ENCODE peak calls at places on chromosomes 6 and 20, in five cellular contexts. One of them, this sample, is unnamed.

GRCh38 chr20:3732327-3733118 is at the start of gene HSPA12B:
- DNase-seq in HepG2: no peak
- DNase-seq in H1: peak
- DNase-seq in A549: no peak
- DNase-seq in esophagus muscularis mucosa: no peak
- DNase-seq in this sample: no peak

GRCh38 chr20:52493177-52493711 is 301.7 kb upstream of the ZFP64 start:
- DNase-seq in HepG2: no peak
- DNase-seq in H1: no peak
- DNase-seq in A549: no peak
- DNase-seq in esophagus muscularis mucosa: no peak
- DNase-seq in this sample: no peak

GRCh38 chr6:69866351-69867074 is at the start of gene COL19A1:
- DNase-seq in HepG2: no peak
- DNase-seq in H1: peak
- DNase-seq in A549: no peak
- DNase-seq in esophagus muscularis mucosa: no peak
- DNase-seq in this sample: no peak

GRCh38 chr6:32849126-32849525 is 4.4 kb downstream of the TAP1 start:
- DNase-seq in HepG2: no peak
- DNase-seq in H1: no peak
- DNase-seq in A549: no peak
- DNase-seq in esophagus muscularis mucosa: peak
- DNase-seq in this sample: no peak

GRCh38 chr20:63361507-63362425 is 617 bp upstream of the CHRNA4 start:
- DNase-seq in HepG2: no peak
- DNase-seq in H1: peak
- DNase-seq in A549: no peak
- DNase-seq in esophagus muscularis mucosa: no peak
- DNase-seq in this sample: no peak

GRCh38 chr20:62791301-62792181 is 4.7 kb upstream of the MRGBP start:
- DNase-seq in HepG2: peak
- DNase-seq in H1: peak
- DNase-seq in A549: peak
- DNase-seq in esophagus muscularis mucosa: no peak
- DNase-seq in this sample: peak

GRCh38 chr20:11652128-11652527 is 265.6 kb upstream of the BTBD3 start:
- DNase-seq in HepG2: no peak
- DNase-seq in H1: no peak
- DNase-seq in A549: no peak
- DNase-seq in esophagus muscularis mucosa: no peak
- DNase-seq in this sample: no peak

GRCh38 chr6:26126394-26127221 is 39.4 kb downstream of the HFE start:
- DNase-seq in HepG2: no peak
- DNase-seq in H1: no peak
- DNase-seq in A549: no peak
- DNase-seq in esophagus muscularis mucosa: no peak
- DNase-seq in this sample: no peak

GRCh38 chr20:9139106-9139808 is 70.4 kb downstream of the PLCB4 start:
- DNase-seq in HepG2: no peak
- DNase-seq in H1: no peak
- DNase-seq in A549: no peak
- DNase-seq in esophagus muscularis mucosa: no peak
- DNase-seq in this sample: no peak

GRCh38 chr6:2149370-2150006 is 95.9 kb downstream of the GMDS start:
- DNase-seq in HepG2: no peak
- DNase-seq in H1: no peak
- DNase-seq in A549: no peak
- DNase-seq in esophagus muscularis mucosa: no peak
- DNase-seq in this sample: no peak

GRCh38 chr20:24533449-24533848 is 64.0 kb downstream of the SYNDIG1 start:
- DNase-seq in HepG2: no peak
- DNase-seq in H1: no peak
- DNase-seq in A549: no peak
- DNase-seq in esophagus muscularis mucosa: no peak
- DNase-seq in this sample: no peak

GRCh38 chr6:158514176-158514575 is 45.7 kb upstream of the TMEM181 start:
- DNase-seq in HepG2: no peak
- DNase-seq in H1: no peak
- DNase-seq in A549: no peak
- DNase-seq in esophagus muscularis mucosa: no peak
- DNase-seq in this sample: no peak

GRCh38 chr20:4508773-4509172 is 212.9 kb upstream of the PRND start:
- DNase-seq in HepG2: no peak
- DNase-seq in H1: no peak
- DNase-seq in A549: no peak
- DNase-seq in esophagus muscularis mucosa: no peak
- DNase-seq in this sample: no peak

GRCh38 chr6:7268362-7269310 is 44.4 kb downstream of the SSR1 start:
- DNase-seq in HepG2: no peak
- DNase-seq in H1: peak
- DNase-seq in A549: no peak
- DNase-seq in esophagus muscularis mucosa: no peak
- DNase-seq in this sample: peak

GRCh38 chr6:95723638-95724037 is 146.3 kb downstream of the MANEA start:
- DNase-seq in HepG2: no peak
- DNase-seq in H1: no peak
- DNase-seq in A549: no peak
- DNase-seq in esophagus muscularis mucosa: no peak
- DNase-seq in this sample: no peak

GRCh38 chr6:129488313-129488712 is 221.7 kb downstream of the ARHGAP18 start:
- DNase-seq in HepG2: no peak
- DNase-seq in H1: no peak
- DNase-seq in A549: no peak
- DNase-seq in esophagus muscularis mucosa: no peak
- DNase-seq in this sample: no peak

GRCh38 chr20:18313410-18313809 is 25.1 kb downstream of the ZNF133 start:
- DNase-seq in HepG2: no peak
- DNase-seq in H1: no peak
- DNase-seq in A549: no peak
- DNase-seq in esophagus muscularis mucosa: no peak
- DNase-seq in this sample: no peak

GRCh38 chr6:88763160-88763559 is 200.3 kb downstream of the RNGTT start:
- DNase-seq in HepG2: no peak
- DNase-seq in H1: no peak
- DNase-seq in A549: peak
- DNase-seq in esophagus muscularis mucosa: no peak
- DNase-seq in this sample: no peak

GRCh38 chr6:88760091-88760490 is 203.3 kb downstream of the RNGTT start:
- DNase-seq in HepG2: no peak
- DNase-seq in H1: no peak
- DNase-seq in A549: no peak
- DNase-seq in esophagus muscularis mucosa: no peak
- DNase-seq in this sample: no peak

DNA sequence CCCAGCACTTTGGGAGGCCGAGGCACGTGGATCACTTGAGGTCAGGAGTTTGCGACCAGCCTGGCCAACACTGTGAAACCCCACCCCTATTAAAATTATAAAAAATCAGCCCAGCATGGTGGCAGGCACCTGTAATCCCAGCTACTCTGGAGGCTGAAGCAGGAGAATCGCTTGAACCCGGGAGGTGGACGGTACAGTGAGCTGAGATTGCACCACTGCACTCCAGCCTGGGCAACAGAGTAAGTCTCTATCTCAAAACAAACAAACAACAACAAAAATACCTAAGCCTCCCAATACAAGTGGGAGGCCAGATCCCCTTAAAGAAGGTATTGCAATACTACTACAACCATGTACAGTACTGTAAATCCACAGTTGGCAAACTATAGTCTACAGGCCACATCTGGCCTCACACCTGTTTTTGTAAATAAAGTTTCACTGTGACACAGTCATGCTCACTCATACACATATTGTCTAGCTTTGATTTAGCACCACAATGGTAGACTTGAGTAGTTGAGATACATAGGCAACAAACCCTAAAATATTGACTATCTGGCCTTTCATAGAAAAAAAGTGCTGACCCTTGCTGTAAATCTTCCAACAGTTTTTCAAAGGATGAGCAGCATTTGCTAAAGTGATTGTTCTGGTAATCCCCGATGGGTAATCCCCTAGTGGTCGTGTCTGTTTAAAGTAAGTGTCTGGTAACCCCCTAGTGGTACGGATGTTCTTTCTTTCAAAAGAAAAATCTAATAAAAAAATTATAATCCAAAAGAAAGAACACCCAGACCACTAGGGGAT is 202.0 kb downstream of the RNGTT start:
- DNase-seq in HepG2: no peak
- DNase-seq in H1: no peak
- DNase-seq in A549: peak
- DNase-seq in esophagus muscularis mucosa: no peak
- DNase-seq in this sample: no peak
- TF ChIP-seq CTCF in HepG2: no peak
- TF ChIP-seq CTCF in H1: peak
- TF ChIP-seq CTCF in A549: no peak
- TF ChIP-seq CTCF in esophagus muscularis mucosa: no peak
- TF ChIP-seq CTCF in this sample: no peak

GRCh38 chr6:110180228-110181008 is at the start of gene CDC40:
- DNase-seq in HepG2: peak
- DNase-seq in H1: peak
- DNase-seq in A549: no peak
- DNase-seq in esophagus muscularis mucosa: no peak
- DNase-seq in this sample: peak

GRCh38 chr6:110181131-110182027 is 1.2 kb downstream of the CDC40 start:
- DNase-seq in HepG2: no peak
- DNase-seq in H1: no peak
- DNase-seq in A549: no peak
- DNase-seq in esophagus muscularis mucosa: no peak
- DNase-seq in this sample: no peak

GRCh38 chr6:110178626-110179405 is 654 bp downstream of the WASF1 start:
- DNase-seq in HepG2: peak
- DNase-seq in H1: peak
- DNase-seq in A549: peak
- DNase-seq in esophagus muscularis mucosa: no peak
- DNase-seq in this sample: peak

GRCh38 chr6:110183292-110183691 is 3.1 kb downstream of the CDC40 start:
- DNase-seq in HepG2: no peak
- DNase-seq in H1: no peak
- DNase-seq in A549: no peak
- DNase-seq in esophagus muscularis mucosa: no peak
- DNase-seq in this sample: no peak

GRCh38 chr6:110179406-110180227 is at the start of gene WASF1:
- DNase-seq in HepG2: peak
- DNase-seq in H1: peak
- DNase-seq in A549: peak
- DNase-seq in esophagus muscularis mucosa: peak
- DNase-seq in this sample: peak
- TF ChIP-seq POLR2A in HepG2: no peak
- TF ChIP-seq POLR2A in H1: no peak
- TF ChIP-seq POLR2A in A549: peak
- TF ChIP-seq POLR2A in esophagus muscularis mucosa: no peak
- TF ChIP-seq POLR2A in this sample: peak

DNA sequence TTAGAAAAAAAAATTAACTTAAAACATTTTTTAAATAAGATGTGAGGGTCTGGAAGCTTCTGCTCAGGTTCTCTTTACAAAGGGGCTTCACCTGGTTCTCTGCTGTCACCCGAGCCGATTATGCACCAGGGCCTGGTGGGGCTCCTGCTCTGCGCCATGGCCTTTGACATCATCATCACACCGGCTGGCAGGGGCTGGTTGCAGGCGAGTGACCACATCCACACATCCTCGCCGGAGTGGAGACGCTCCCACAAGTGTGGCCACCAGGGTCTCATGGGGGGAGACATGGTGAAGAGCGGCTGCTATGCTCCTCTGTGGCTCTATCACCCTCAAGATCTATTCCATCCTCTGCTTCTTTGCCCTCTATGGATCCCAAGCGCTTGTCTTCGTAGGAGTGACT is 31.9 kb downstream of the MYLIP start:
- DNase-seq in HepG2: no peak
- DNase-seq in H1: no peak
- DNase-seq in A549: no peak
- DNase-seq in esophagus muscularis mucosa: no peak
- DNase-seq in this sample: no peak
- TF ChIP-seq EP300 in HepG2: no peak
- TF ChIP-seq EP300 in H1: no peak
- TF ChIP-seq EP300 in A549: no peak
- TF ChIP-seq EP300 in esophagus muscularis mucosa: no peak
- TF ChIP-seq EP300 in this sample: no peak

DNA sequence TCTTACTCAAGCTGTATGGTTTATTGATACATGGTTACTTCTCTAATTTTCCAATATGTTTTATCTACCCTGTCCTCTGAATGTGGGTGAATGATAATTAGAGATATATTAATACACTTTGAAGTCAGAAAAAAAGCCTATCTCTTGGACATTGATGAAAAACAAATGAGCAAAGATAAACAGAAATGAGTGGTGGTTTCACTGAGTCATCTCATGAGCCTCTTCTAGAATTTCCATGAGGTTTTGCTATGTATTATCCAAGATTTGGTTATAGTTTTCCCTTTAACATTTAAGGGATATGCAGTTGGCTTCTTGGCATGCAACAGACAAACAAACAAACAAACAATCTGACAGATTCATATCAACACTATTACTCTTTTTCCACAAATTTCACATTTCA is 586.8 kb downstream of the RFPL4B start:
- DNase-seq in HepG2: no peak
- DNase-seq in H1: no peak
- DNase-seq in A549: no peak
- DNase-seq in esophagus muscularis mucosa: no peak
- DNase-seq in this sample: no peak
- TF ChIP-seq CTCF in HepG2: no peak
- TF ChIP-seq CTCF in H1: no peak
- TF ChIP-seq CTCF in A549: no peak
- TF ChIP-seq CTCF in esophagus muscularis mucosa: no peak
- TF ChIP-seq CTCF in this sample: no peak

GRCh38 chr6:116229287-116229913 is 24.5 kb downstream of the TSPYL4 start:
- DNase-seq in HepG2: no peak
- DNase-seq in H1: peak
- DNase-seq in A549: peak
- DNase-seq in esophagus muscularis mucosa: peak
- DNase-seq in this sample: peak
- TF ChIP-seq POLR2A in HepG2: no peak
- TF ChIP-seq POLR2A in H1: no peak
- TF ChIP-seq POLR2A in A549: no peak
- TF ChIP-seq POLR2A in esophagus muscularis mucosa: no peak
- TF ChIP-seq POLR2A in this sample: no peak

This sample was measured in suprapubic skin.